ENCODE peak calls at places on chromosome 15, in six cellular contexts. X is H9, A is mesendoderm, P is neuronal stem cell, O is mesenchymal stem cell, E is IMR-90. G is an unnamed sample.

GRCh38 chr15:70608156-70608555 is 155.2 kb downstream of the UACA start:
- DNase-seq in A (no peak), X (no peak), P (no peak), E (peak), O (no peak), G (peak)

GRCh38 chr15:39501366-39501765 is 79.5 kb upstream of the THBS1 start:
- DNase-seq in O (peak), E (peak), X (no peak), P (no peak), A (no peak), G (no peak)

GRCh38 chr15:79978694-79979519 is 7.9 kb upstream of the BCL2A1 start:
- DNase-seq in A (no peak), O (peak), E (peak), X (no peak), P (no peak), G (no peak)

GRCh38 chr15:73631915-73632669 is 1.1 kb downstream of the NPTN start:
- DNase-seq in O (peak), X (peak), A (peak), P (no peak), E (peak), G (peak)

GRCh38 chr15:33032053-33032452 is 162.5 kb downstream of the FMN1 start:
- DNase-seq in A (no peak), E (peak), P (no peak), O (no peak), X (no peak), G (no peak)

GRCh38 chr15:41022487-41023090 is 69.3 kb downstream of the CHAC1 start:
- DNase-seq in A (peak), P (peak), E (peak), O (peak), X (peak), G (peak)

GRCh38 chr15:71669688-71670087 is 140.7 kb upstream of the NR2E3 start:
- DNase-seq in E (no peak), A (no peak), O (no peak), X (no peak), P (no peak), G (no peak)

GRCh38 chr15:49242820-49243219 is 72.8 kb downstream of the GALK2 start:
- DNase-seq in E (peak), P (no peak), A (peak), O (peak), X (no peak), G (no peak)

GRCh38 chr15:21261965-21262850 is 178.1 kb downstream of the POTEB3 start:
- DNase-seq in E (no peak), A (no peak), O (no peak), P (no peak), X (no peak), G (no peak)

GRCh38 chr15:52485290-52485689 is 43.4 kb downstream of the MYO5A start:
- DNase-seq in P (no peak), E (no peak), O (no peak), A (no peak), X (no peak), G (no peak)

GRCh38 chr15:77834276-77834990 is 201.7 kb upstream of the LINGO1 start:
- DNase-seq in P (no peak), A (no peak), E (no peak), O (no peak), X (no peak), G (no peak)
- H4K8ac ChIP-seq in P (no peak), A (no peak), E (no peak), O (no peak), X (no peak), G (no peak)

DNA sequence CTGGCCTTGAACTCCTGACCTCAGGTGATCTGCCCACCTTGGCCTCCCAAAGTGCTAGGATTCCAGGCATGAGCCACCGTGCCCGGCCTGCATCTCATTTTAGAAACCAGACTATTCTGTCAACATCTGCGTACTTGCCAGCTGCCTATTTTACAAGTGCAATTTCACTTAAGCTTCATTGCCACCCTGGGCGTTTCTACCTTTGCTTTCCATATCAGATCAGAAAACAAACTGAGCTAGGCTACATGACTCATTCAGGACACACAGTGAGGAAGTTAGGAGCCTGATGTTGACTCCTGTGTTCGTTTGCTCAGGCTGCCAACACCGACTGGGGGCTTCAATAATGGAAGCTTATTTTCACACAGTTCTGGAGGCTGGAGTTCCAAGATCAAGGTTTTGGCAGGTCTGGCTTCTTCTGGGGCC is 42.3 kb upstream of the KLHL25 start:
- DNase-seq in E (no peak), X (no peak), A (no peak), O (no peak), P (no peak), G (peak)
- H3K27ac ChIP-seq in E (no peak), X (no peak), A (no peak), O (no peak), P (no peak), G (no peak)

DNA sequence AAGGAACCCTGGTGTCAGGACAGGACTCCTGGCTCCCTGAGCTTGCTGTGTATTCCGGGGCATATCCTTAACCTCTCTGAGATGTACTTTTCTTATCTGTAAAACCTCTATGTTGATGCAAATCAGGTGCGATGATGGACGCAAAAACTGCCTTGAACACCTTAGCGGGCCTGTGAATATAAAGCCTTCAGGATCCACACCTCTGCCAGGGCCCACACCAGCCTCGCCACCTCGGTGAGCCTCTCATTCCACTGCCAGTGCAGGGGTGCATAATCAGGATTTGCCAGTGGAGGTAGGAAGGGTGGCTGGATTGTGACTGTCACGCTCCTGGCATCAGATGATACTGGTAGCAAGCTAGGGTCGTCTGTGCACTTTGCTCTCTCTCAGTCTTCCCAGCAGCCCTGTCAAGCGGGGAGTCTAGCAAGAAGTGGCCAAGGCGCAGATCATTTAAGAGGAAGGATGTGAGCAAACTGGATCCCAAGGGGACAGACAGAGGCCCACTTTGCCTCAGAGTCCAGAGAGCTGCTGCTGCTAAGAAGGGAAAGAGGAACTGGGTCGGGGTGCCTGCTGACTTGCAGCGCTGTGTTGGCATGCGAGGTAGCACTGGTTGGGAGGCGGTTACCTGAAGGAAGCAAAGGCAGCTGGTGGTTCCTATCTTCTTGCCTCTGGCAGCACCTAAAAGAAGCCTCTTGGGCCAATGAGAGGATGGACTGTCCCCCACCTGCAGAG is 27.9 kb downstream of the SMAD3 start:
- DNase-seq in A (no peak), P (no peak), E (no peak), O (no peak), X (no peak), G (no peak)
- H4K8ac ChIP-seq in A (no peak), P (no peak), E (peak), O (no peak), X (peak), G (no peak)

DNA sequence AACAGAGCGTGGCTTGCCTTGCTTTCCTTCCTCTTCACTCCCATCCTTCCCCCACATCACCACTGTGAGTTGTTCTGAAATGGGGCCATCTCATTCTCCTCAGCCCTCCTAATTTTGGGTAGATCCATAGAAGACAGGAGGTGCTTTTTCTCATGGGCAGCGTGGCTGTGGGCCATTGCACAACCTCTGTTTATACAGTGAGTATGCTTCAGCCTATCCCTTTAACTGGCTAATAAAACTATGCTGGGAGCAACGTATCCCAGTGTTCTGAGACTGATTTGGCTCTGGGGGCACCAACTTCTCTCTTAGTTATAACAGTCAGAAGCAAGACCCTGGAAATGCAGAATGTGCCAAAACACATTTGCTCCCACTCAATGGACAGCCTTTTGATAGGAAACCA is 97.1 kb upstream of the ICE2 start:
- DNase-seq in O (peak), X (no peak), P (no peak), A (no peak), E (peak), G (no peak)
- H3K27ac ChIP-seq in O (no peak), X (no peak), P (no peak), A (no peak), E (no peak), G (no peak)

DNA sequence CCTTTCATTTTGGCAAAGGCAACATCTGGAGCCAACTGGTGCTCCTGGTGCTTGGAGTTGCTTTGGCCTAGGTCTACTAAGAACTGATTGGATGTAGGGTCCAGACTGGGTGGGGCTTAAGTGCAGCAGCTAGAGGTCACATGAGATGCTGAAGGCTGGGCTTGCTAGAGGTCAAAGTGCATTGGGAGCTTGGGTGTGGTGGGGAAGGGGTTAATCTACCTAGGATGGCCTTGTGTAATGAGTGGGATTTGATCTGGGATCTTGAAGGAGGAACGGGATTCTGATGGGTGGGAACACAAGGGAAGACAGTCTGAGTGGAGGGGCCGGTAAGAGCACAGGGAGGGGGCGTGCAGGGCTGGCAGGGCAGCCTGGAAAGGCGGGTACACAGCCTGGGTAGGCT is 125.5 kb downstream of the RAB11A start:
- DNase-seq in X (no peak), O (no peak), P (no peak), A (no peak), E (no peak), G (no peak)
- H4K8ac ChIP-seq in X (no peak), O (no peak), P (no peak), A (no peak), E (no peak), G (no peak)

DNA sequence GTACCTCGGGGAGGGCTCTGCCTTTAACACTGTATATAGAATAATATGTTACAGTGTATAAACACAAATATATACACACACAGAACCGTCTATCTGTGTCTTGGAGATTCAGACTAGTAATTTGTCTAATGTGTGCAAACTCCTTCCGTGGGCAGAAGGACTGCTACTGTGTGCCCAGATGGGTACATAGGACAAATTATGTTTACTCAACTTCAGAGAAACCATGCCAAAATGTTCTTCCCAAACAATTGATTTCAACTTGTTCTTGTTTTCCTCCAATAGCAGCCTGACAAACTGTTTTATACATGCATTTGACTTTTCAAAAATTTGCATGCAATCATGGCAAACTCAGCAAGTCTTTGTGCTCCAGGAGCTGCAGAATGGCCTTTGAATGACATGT is 97.5 kb downstream of the FRMD5 start:
- DNase-seq in P (no peak), E (no peak), X (no peak), A (no peak), O (no peak), G (no peak)
- H3K27ac ChIP-seq in P (no peak), E (no peak), X (no peak), A (no peak), O (no peak), G (no peak)

DNA sequence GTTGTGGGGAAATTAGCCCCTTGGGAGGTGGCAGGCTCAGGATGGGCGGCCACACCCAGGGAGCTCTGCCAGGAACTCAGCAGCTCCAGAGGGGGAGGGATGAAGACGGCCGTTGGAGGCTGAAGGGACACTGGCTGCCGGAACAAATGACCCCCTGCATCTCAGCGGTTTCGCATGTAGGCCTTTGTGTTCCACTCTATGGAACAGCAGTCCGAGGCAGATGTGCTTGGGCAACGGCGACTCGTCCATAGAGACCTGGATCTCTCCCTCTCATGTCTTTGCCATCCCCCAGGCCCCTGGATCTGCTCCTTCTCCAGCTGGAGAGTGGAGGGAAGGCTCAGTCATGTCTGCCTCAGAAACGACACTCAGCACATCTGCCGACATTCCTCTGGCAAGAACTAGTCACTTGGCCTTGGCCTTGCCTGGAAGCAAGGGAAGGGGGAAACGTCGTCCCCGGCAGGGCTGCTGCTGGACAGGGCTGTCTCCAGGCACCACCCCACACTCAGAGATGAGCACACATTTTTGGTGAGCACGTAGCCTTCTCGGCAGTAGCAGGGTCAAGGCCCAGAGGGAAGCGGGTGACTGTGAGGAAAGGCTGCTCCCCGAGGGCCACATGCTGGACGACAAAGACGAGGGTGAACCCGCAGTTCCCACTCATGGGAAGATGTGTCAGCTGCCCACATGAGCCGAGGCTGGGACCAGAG is 83.8 kb downstream of the ASB7 start:
- DNase-seq in E (no peak), O (no peak), P (no peak), A (no peak), X (peak), G (no peak)
- H4K8ac ChIP-seq in E (peak), O (peak), P (no peak), A (no peak), X (no peak), G (no peak)

G was measured in trophoblast cell.